ENCODE peak calls at places on chromosomes 12 and 14, in nine cellular contexts. A, G, N, Y, E, X, F, C and V are unnamed samples.

GRCh38 chr12:131713349-131713748 is 2.5 kb downstream of the SFSWAP start:
- DNase-seq in N (no peak), A (no peak), E (no peak), X (no peak), Y (no peak), C (no peak), G (no peak), F (no peak), V (peak; percentile 55)

GRCh38 chr14:65422093-65422834 is 9.7 kb downstream of the FUT8 start:
- DNase-seq in X (no peak), A (no peak), E (no peak), Y (no peak), N (no peak), F (no peak), C (no peak), G (no peak), V (no peak)

GRCh38 chr12:122917508-122918227 is 21.7 kb upstream of the VPS37B start:
- DNase-seq in C (no peak), E (peak; percentile 89), G (no peak), Y (no peak), X (peak; percentile 85), N (no peak), A (no peak), F (peak; percentile 98), V (no peak)

GRCh38 chr14:56081139-56081538 is 37.1 kb upstream of the PELI2 start:
- DNase-seq in Y (no peak), N (no peak), F (no peak), G (no peak), C (no peak), X (no peak), E (no peak), A (no peak), V (no peak)

GRCh38 chr12:13941258-13942249 is 39.8 kb downstream of the GRIN2B start:
- DNase-seq in A (peak; percentile 16), E (peak; percentile 89), Y (peak; percentile 10), X (peak; percentile 73), C (no peak), N (peak; percentile 81), G (no peak), F (peak; percentile 66), V (no peak)

GRCh38 chr12:59698599-59698998 is 102.8 kb downstream of the SLC16A7 start:
- DNase-seq in F (peak; percentile 5), N (no peak), G (no peak), X (no peak), A (no peak), C (no peak), E (no peak), Y (no peak), V (no peak)

GRCh38 chr14:74141703-74142102 is 56.9 kb downstream of the LIN52 start:
- DNase-seq in X (no peak), Y (no peak), A (no peak), N (no peak), E (peak; percentile 84), C (no peak), F (no peak), G (no peak), V (no peak)

GRCh38 chr14:31221266-31221665 is 13.7 kb upstream of the HECTD1 start:
- DNase-seq in F (no peak), Y (no peak), N (no peak), E (no peak), A (no peak), G (no peak), C (no peak), X (no peak), V (no peak)

GRCh38 chr14:69633238-69633637 is 21.8 kb downstream of the SUSD6 start:
- DNase-seq in N (no peak), Y (no peak), A (no peak), X (no peak), E (no peak), C (no peak), F (no peak), G (no peak), V (no peak)

GRCh38 chr14:50357124-50357523 is 39.6 kb downstream of the CDKL1 start:
- DNase-seq in A (no peak), Y (no peak), N (no peak), G (no peak), C (no peak), X (no peak), E (no peak), F (no peak), V (no peak)

GRCh38 chr12:25347716-25348261 is 97.1 kb upstream of the KRAS start:
- DNase-seq in A (no peak), E (no peak), Y (no peak), G (no peak), X (no peak), F (peak; percentile 8), C (no peak), N (no peak), V (no peak)

GRCh38 chr12:94640134-94640928 is 10.0 kb downstream of the TMCC3 start:
- DNase-seq in X (no peak), F (peak; percentile 85), G (peak; percentile 69), E (no peak), N (no peak), Y (peak; percentile 59), C (no peak), A (peak; percentile 68), V (peak; percentile 68)

GRCh38 chr12:111203969-111204368 is 164.9 kb downstream of the PHETA1 start:
- DNase-seq in A (no peak), F (no peak), G (no peak), Y (no peak), X (no peak), E (no peak), N (no peak), C (no peak), V (no peak)

GRCh38 chr12:21769311-21769710 is 5.2 kb downstream of the KCNJ8 start:
- DNase-seq in A (no peak), X (no peak), F (no peak), G (no peak), E (no peak), N (no peak), C (no peak), Y (no peak), V (no peak)

GRCh38 chr12:6104027-6104426 is 20.4 kb downstream of the VWF start:
- DNase-seq in A (no peak), X (no peak), C (no peak), Y (no peak), G (no peak), E (no peak), F (peak; percentile 77), N (no peak), V (no peak)